ENCODE peak calls at places on chromosome 11, in six cellular contexts. B is stimulated activated CD8-positive, alpha-beta memory T cell treated with anti-CD3 and anti-CD28 coated beads, Interleukin-15, amount 100 ng/mL, for 48 hours; H is right atrium auricular region; Y is activated naive CD4-positive, alpha-beta T cell treated with anti-CD3 and anti-CD28 coated beads for 36 hours; M is NCI-H1930; L is EL. F is an unnamed sample.

GRCh38 chr11:119062779-119063178 is 4.8 kb upstream of the VPS11 start:
- DNase-seq in B (no peak), H (peak), L (peak), Y (no peak), M (no peak), F (no peak)

GRCh38 chr11:114441921-114442320 is 2.7 kb downstream of the REXO2 start:
- DNase-seq in M (no peak), B (no peak), Y (no peak), L (no peak), H (no peak), F (no peak)

GRCh38 chr11:85589373-85589772 is 37.8 kb downstream of the DLG2 start:
- DNase-seq in Y (no peak), M (no peak), B (no peak), H (no peak), L (no peak), F (no peak)

GRCh38 chr11:45859661-45860140 is 12.4 kb downstream of the CRY2 start:
- DNase-seq in B (no peak), L (peak), M (no peak), Y (no peak), H (peak), F (no peak)

GRCh38 chr11:61042961-61043540 is 59.2 kb upstream of the CD5 start:
- DNase-seq in L (no peak), H (no peak), M (no peak), Y (peak), B (no peak), F (no peak)

GRCh38 chr11:73965076-73965763 is 14.4 kb downstream of the DNAJB13 start:
- DNase-seq in M (no peak), B (no peak), L (peak), H (no peak), Y (no peak), F (no peak)

GRCh38 chr11:110297082-110297725 is 790 bp upstream of the RDX start:
- DNase-seq in M (no peak), L (peak), Y (no peak), H (no peak), B (no peak), F (no peak)

GRCh38 chr11:91792779-91793262 is 431.8 kb upstream of the FAT3 start:
- DNase-seq in H (no peak), M (no peak), L (no peak), Y (no peak), B (no peak), F (no peak)

GRCh38 chr11:130865091-130865771 is 51.0 kb downstream of the SNX19 start:
- DNase-seq in B (no peak), L (no peak), H (no peak), Y (no peak), M (no peak), F (no peak)

GRCh38 chr11:34585304-34585869 is 35.5 kb upstream of the EHF start:
- DNase-seq in Y (no peak), L (no peak), H (no peak), M (no peak), B (no peak), F (no peak)